ENCODE peak calls at places on chromosomes 13 and 19, in four cellular contexts. O is pancreas, E is mesenchymal stem cell, W is lower leg skin. Q is an unnamed sample.
A peak's percentile ranks its signal among the peaks of the same experiment; 100 is the strongest.

GRCh38 chr19:29529646-29530548 is 4.1 kb downstream of the VSTM2B start:
- DNase-seq in O (peak; percentile 63), W (no peak), E (no peak), Q (no peak)

GRCh38 chr19:10292206-10292788 is 2.5 kb downstream of the ICAM5 start:
- DNase-seq in O (peak; percentile 91), E (peak; percentile 76), W (peak; percentile 96), Q (peak; percentile 86)

GRCh38 chr19:39363909-39364457 is 21.8 kb downstream of the SAMD4B start:
- DNase-seq in O (no peak), W (no peak), E (peak; percentile 62), Q (peak; percentile 60)

GRCh38 chr19:6528544-6529121 is 2.2 kb upstream of the TNFSF9 start:
- DNase-seq in W (peak; percentile 91), O (no peak), E (no peak), Q (no peak)

GRCh38 chr13:80022146-80022545 is 318.8 kb downstream of the SPRY2 start:
- DNase-seq in W (no peak), O (no peak), E (no peak), Q (no peak)

GRCh38 chr13:41019027-41019487 is at the start of gene ELF1:
- DNase-seq in W (no peak), E (peak; percentile 74), O (no peak), Q (peak; percentile 70)

GRCh38 chr13:95445116-95445515 is 107.4 kb upstream of the CLDN10 start:
- DNase-seq in E (no peak), O (no peak), W (no peak), Q (no peak)

GRCh38 chr13:91930687-91931086 is 532.3 kb downstream of the GPC5 start:
- DNase-seq in O (no peak), E (no peak), W (no peak), Q (no peak)

GRCh38 chr19:35355851-35356460 is 2.3 kb upstream of the FFAR3 start:
- DNase-seq in W (peak; percentile 59), E (peak; percentile 12), O (no peak), Q (no peak)

GRCh38 chr19:19750131-19750841 is 17.4 kb upstream of the ZNF14 start:
- DNase-seq in E (no peak), O (no peak), W (peak; percentile 17), Q (no peak)

GRCh38 chr19:6590458-6591319 is at the start of gene CD70:
- DNase-seq in O (no peak), E (no peak), W (peak; percentile 92), Q (no peak)

GRCh38 chr19:34180709-34181108 is 8.4 kb downstream of the LSM14A start:
- DNase-seq in E (no peak), W (no peak), O (no peak), Q (no peak)

GRCh38 chr13:40390290-40391008 is 276.0 kb downstream of the FOXO1 start:
- DNase-seq in E (no peak), O (no peak), W (no peak), Q (no peak)

GRCh38 chr19:34989248-34989797 is 10.8 kb upstream of the GRAMD1A start:
- DNase-seq in W (no peak), E (no peak), O (no peak), Q (no peak)

GRCh38 chr19:4556574-4557185 is 2.8 kb downstream of the SEMA6B start:
- DNase-seq in E (peak; percentile 26), W (no peak), O (peak; percentile 59), Q (peak; percentile 49)

DNA sequence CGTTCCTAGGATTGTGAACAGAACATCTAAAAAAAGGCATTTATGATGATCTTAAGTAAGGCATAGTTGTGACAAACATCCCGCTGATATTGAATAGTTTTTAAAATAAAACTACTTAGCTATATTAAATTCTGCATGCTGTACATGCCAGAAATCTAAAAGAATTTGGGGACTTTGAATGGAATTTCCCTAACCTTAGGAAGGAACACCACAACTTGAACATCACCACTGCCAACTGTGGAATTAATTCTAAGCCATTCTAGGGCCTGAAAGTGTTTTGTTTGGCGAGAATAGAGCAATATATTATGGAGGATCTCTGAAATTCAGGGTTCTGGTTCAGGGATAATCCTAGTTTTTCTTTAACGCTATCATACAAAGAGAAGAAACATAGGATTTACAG is 17.8 kb upstream of the LATS2 start:
- DNase-seq in O (no peak), E (no peak), W (no peak), Q (no peak)
- H3K4me3 ChIP-seq in O (no peak overlapping the region), E (no peak overlapping the region), W (no peak overlapping the region), Q (no peak overlapping the region)

DNA sequence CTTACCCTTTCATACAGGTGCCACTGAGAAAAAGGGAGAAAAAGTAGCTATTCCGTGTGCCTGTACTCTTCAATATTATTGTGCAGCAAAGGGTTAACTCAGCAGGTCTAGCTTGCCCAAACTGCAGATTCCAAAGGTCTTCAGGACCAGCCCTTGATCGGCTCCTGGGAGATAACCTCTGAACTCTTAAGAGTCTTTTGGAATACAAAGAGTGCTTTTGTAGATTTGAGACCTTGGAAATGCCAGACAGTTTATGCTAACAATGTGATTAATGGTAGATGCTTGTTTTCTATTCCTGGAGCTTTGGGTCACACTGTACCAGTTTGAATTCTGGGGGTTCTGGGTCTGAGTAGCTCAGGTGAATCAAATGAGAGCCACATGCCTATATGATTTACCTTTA is 844.7 kb upstream of the MIR17HG start:
- DNase-seq in O (no peak), W (no peak), E (no peak), Q (no peak)
- H3K4me3 ChIP-seq in O (no peak overlapping the region), W (no peak overlapping the region), E (no peak overlapping the region), Q (no peak overlapping the region)

GRCh38 chr19:14333101-14333871 is 48.0 kb upstream of the ADGRE5 start:
- DNase-seq in O (no peak), W (no peak), E (no peak), Q (peak; percentile 30)
- H3K4me3 ChIP-seq in O (no peak overlapping the region), W (no peak overlapping the region), E (peak overlapping the region; percentile 64), Q (peak overlapping the region; percentile 38)

DNA sequence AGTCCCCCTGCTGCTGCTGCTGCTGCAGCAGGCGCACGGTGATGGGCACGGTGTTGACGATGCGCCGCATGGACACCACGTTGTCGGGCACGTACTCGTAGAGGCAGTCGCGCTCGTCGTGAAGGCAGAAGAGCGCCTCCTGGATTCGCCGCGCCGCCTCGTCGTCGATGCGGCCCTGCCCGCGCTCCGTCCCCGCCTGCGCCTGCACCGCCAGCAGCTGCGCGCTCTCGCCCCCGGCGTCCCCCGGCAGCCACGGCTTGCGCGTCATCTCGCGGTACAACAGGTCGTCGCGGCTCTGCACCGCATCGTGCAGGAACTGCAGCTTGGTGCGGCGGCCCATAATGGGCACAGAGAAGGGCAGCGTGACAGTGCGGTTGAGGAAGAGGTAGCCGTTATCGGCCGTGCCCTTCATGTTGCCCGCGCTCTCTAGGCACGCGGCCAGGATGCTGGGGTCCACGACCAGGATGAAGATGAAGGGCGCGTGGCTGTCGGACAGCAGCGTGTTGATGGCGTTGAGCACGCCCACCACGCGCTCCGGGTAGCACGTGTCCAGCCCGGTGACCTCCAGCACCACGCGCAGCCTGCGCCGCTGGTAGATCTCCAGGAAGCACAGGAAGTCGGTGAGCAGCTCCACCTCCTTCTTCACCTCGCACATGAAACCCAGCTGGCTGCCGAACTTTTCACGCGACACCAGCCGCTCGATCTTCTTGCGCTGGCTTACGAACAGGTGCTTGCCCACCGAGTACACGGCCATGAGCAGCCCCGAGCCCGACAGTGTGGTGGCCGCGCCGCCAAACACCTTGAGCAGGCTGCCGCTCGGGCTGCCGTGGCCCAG is 8.1 kb downstream of the NKPD1 start:
- DNase-seq in W (peak; percentile 90), O (peak; percentile 78), E (no peak), Q (peak; percentile 66)
- H3K4me3 ChIP-seq in W (no peak overlapping the region), O (peak overlapping the region; percentile 13), E (peak overlapping the region; percentile 67), Q (peak overlapping the region; percentile 30)

GRCh38 chr19:17604372-17605025 is 49.0 kb downstream of the COLGALT1 start:
- DNase-seq in O (no peak), E (no peak), W (no peak), Q (no peak)

GRCh38 chr19:17605117-17605516 is 49.7 kb downstream of the COLGALT1 start:
- DNase-seq in O (no peak), W (no peak), E (no peak), Q (no peak)

GRCh38 chr19:17606786-17607185 is 51.3 kb downstream of the COLGALT1 start:
- DNase-seq in E (no peak), O (no peak), W (no peak), Q (no peak)

GRCh38 chr19:17607936-17608335 is 52.5 kb downstream of the COLGALT1 start:
- DNase-seq in E (no peak), W (no peak), O (no peak), Q (no peak)

DNA sequence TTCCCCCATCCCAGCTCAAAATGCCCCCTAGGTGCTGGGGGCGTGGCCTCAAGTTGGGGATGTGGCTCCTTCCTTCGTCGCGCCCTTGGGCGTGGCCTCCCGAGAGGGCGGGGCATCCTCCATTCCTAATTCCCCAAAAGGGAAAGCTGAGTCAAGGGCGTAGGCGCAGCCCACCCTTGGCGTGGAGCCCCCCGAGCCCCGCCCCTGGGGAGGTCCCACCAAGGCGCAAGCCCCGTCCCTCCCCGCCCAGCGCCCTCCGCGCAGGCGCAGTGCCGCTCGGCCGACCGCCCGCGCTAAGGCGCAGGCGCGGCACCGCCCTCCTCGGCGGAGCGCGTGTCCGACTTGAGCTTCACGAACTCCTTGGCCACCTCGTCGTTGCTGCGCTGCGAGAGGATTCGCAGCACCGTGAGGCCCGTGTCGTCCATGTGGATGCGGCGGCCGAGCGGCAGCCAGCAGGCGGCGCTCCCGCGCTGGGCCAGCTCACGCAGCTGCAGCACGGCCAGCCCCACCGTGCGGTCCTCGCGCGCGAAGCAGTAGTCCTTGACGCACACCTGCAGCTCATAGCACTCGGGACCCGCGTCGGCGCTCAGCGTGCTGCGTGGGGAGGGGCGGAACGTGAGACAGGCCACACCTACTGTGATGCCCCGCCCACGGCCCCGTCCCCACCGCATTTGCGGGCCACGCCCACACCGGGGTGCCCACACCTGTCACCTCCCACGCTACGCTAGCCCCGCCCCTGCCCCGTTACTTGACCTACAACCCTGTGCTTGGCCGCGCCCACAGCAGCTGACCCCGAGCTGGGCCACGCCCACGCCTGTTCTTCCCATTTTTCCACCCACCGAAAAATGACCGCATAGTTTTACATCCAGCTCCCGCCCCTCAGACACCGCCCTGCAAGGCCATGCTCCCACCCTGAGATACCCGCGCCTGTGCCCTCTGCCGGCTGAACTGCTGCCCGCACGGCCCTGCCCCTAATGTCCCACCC is 50.6 kb downstream of the COLGALT1 start:
- DNase-seq in O (peak; percentile 92), W (peak; percentile 93), E (peak; percentile 74), Q (peak; percentile 70)
- H3K4me3 ChIP-seq in O (peak overlapping the region; percentile 19), W (peak overlapping the region; percentile 4), E (peak overlapping the region; percentile 68), Q (peak overlapping the region; percentile 50)

DNA sequence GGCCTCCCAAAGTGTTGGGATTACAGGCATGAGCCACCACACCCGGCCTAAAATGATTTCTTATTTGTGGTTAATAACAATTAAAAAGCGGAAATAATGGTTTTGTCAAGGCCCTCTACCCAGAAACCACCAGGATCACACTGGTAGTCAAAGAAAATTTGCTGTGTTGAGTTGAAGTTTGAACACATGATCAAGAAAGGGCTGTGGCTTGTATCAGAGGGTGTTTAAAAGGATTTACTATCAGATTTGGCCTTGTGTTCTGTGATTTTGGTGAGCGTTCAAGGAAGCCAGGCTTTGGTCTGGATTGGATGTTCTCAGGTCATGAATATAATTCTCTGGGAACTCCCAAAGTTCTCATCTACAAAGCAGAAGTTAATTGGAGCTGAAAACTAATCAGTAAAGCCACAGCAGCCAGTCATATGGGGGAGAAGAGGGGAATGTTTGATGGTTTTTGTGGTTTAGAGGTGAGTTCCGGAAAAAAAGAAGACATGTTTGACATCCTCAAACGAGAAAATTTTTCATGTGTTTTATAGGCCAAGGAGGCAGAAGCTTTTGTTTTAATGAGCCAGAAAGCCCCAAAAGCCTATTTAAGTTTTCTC is 10.6 kb upstream of the ZNF556 start:
- DNase-seq in W (no peak), E (no peak), O (no peak), Q (no peak)
- H3K4me3 ChIP-seq in W (no peak overlapping the region), E (no peak overlapping the region), O (no peak overlapping the region), Q (no peak overlapping the region)

Q was measured in fibroblast of villous mesenchyme.